ENCODE peak calls at places on chromosomes 3 and 15, in seven cellular contexts. X, A, K, H, I, W and R are unnamed samples.

GRCh38 chr3:124974691-124975090 is 40.1 kb upstream of the MUC13 start:
- DNase-seq in X (no peak), A (no peak), K (no peak), H (no peak), I (no peak), W (no peak), R (peak)

GRCh38 chr3:194322701-194323174 is 28.4 kb downstream of the CPN2 start:
- DNase-seq in X (no peak), A (peak), K (no peak), H (no peak), I (no peak), W (no peak), R (peak)

GRCh38 chr15:66066439-66066838 is 187.1 kb downstream of the MEGF11 start:
- DNase-seq in X (no peak), A (no peak), K (no peak), H (no peak), I (no peak), W (no peak), R (no peak)

GRCh38 chr3:153443961-153444360 is 281.9 kb downstream of the RAP2B start:
- DNase-seq in X (no peak), A (peak), K (no peak), H (no peak), I (no peak), W (no peak), R (peak)

GRCh38 chr3:128874481-128875180 is 4.8 kb upstream of the ACAD9 start:
- DNase-seq in X (no peak), A (no peak), K (no peak), H (no peak), I (no peak), W (no peak), R (no peak)

GRCh38 chr3:112582242-112582874 is 20.5 kb downstream of the SLC35A5 start:
- DNase-seq in X (peak), A (peak), K (no peak), H (no peak), I (peak), W (no peak), R (peak)

GRCh38 chr3:123586131-123586530 is 1.3 kb upstream of the HACD2 start:
- DNase-seq in X (peak), A (peak), K (no peak), H (peak), I (no peak), W (no peak), R (peak)

GRCh38 chr3:9091811-9092210 is 128.5 kb upstream of the RAD18 start:
- DNase-seq in X (no peak), A (no peak), K (no peak), H (peak), I (no peak), W (no peak), R (no peak)

GRCh38 chr3:52314495-52314894 is 1.6 kb upstream of the DNAH1 start:
- DNase-seq in X (no peak), A (no peak), K (no peak), H (no peak), I (no peak), W (no peak), R (no peak)

GRCh38 chr3:172467170-172467824 is 19.0 kb upstream of the GHSR start:
- DNase-seq in X (no peak), A (peak), K (no peak), H (no peak), I (peak), W (no peak), R (peak)

GRCh38 chr15:56732135-56732880 is 1.0 kb downstream of the ZNF280D start:
- DNase-seq in X (peak), A (peak), K (peak), H (no peak), I (no peak), W (no peak), R (no peak)

GRCh38 chr3:192409838-192410683 is 317.3 kb downstream of the FGF12 start:
- DNase-seq in X (peak), A (no peak), K (peak), H (no peak), I (no peak), W (no peak), R (no peak)

GRCh38 chr3:27079427-27080105 is 289.6 kb downstream of the NEK10 start:
- DNase-seq in X (no peak), A (no peak), K (no peak), H (no peak), I (peak), W (no peak), R (no peak)

GRCh38 chr3:181720281-181720680 is 8.6 kb downstream of the SOX2 start:
- DNase-seq in X (no peak), A (no peak), K (no peak), H (no peak), I (no peak), W (no peak), R (no peak)

GRCh38 chr15:63832620-63833245 is 1.0 kb downstream of the HERC1 start:
- DNase-seq in X (no peak), A (peak), K (no peak), H (no peak), I (no peak), W (no peak), R (no peak)

GRCh38 chr3:126300761-126301481 is 56.3 kb downstream of the KLF15 start:
- DNase-seq in X (no peak), A (no peak), K (no peak), H (peak), I (no peak), W (no peak), R (no peak)

GRCh38 chr3:69329897-69330296 is 56.0 kb downstream of the FRMD4B start:
- DNase-seq in X (no peak), A (no peak), K (no peak), H (no peak), I (no peak), W (no peak), R (no peak)

GRCh38 chr15:63436872-63437375 is 55.3 kb upstream of the CA12 start:
- DNase-seq in X (no peak), A (peak), K (no peak), H (peak), I (peak), W (no peak), R (peak)

GRCh38 chr3:77825045-77825827 is 785.3 kb downstream of the ROBO2 start:
- DNase-seq in X (no peak), A (peak), K (no peak), H (no peak), I (peak), W (no peak), R (peak)

GRCh38 chr3:139577899-139578298 is 38.4 kb upstream of the RBP1 start:
- DNase-seq in X (no peak), A (no peak), K (no peak), H (no peak), I (no peak), W (no peak), R (no peak)

GRCh38 chr3:125302932-125303331 is 72.2 kb downstream of the ZNF148 start:
- DNase-seq in X (no peak), A (no peak), K (no peak), H (no peak), I (no peak), W (no peak), R (no peak)

GRCh38 chr15:57503911-57504598 is 87.6 kb upstream of the MYZAP start:
- DNase-seq in X (no peak), A (no peak), K (no peak), H (no peak), I (no peak), W (no peak), R (no peak)

GRCh38 chr3:16239776-16240175 is 25.0 kb downstream of the DPH3 start:
- DNase-seq in X (no peak), A (no peak), K (no peak), H (no peak), I (no peak), W (no peak), R (no peak)

GRCh38 chr15:83436513-83437158 is 10.5 kb upstream of the SH3GL3 start:
- DNase-seq in X (no peak), A (peak), K (no peak), H (no peak), I (no peak), W (no peak), R (peak)

GRCh38 chr3:46981932-46982471 is 2.5 kb downstream of the NBEAL2 start:
- DNase-seq in X (peak), A (no peak), K (no peak), H (peak), I (no peak), W (no peak), R (peak)

GRCh38 chr3:142595141-142595540 is 1.1 kb upstream of the PLS1 start:
- DNase-seq in X (no peak), A (no peak), K (no peak), H (no peak), I (no peak), W (no peak), R (no peak)

GRCh38 chr3:126886217-126886616 is 96.7 kb upstream of the PLXNA1 start:
- DNase-seq in X (no peak), A (no peak), K (no peak), H (no peak), I (no peak), W (no peak), R (no peak)

GRCh38 chr3:134457331-134458125 is 28.3 kb downstream of the ANAPC13 start:
- DNase-seq in X (no peak), A (no peak), K (no peak), H (no peak), I (no peak), W (no peak), R (no peak)

GRCh38 chr3:4800595-4800994 is 178.6 kb upstream of the BHLHE40 start:
- DNase-seq in X (no peak), A (no peak), K (no peak), H (no peak), I (no peak), W (no peak), R (no peak)
- TF ChIP-seq CTCF in X (no peak), A (no peak), K (no peak), H (no peak), I (no peak), W (no peak), R (no peak)

GRCh38 chr3:14150078-14150477 is 25.2 kb downstream of the TMEM43 start:
- DNase-seq in X (no peak), A (no peak), K (no peak), H (no peak), I (no peak), W (no peak), R (no peak)

GRCh38 chr3:14146381-14147062 is 21.7 kb downstream of the TMEM43 start:
- DNase-seq in X (no peak), A (no peak), K (no peak), H (no peak), I (no peak), W (no peak), R (no peak)

GRCh38 chr3:14147617-14148016 is 22.8 kb downstream of the TMEM43 start:
- DNase-seq in X (no peak), A (no peak), K (no peak), H (no peak), I (no peak), W (no peak), R (no peak)

GRCh38 chr3:14147063-14147435 is 22.2 kb downstream of the TMEM43 start:
- DNase-seq in X (no peak), A (no peak), K (no peak), H (no peak), I (no peak), W (no peak), R (no peak)

DNA sequence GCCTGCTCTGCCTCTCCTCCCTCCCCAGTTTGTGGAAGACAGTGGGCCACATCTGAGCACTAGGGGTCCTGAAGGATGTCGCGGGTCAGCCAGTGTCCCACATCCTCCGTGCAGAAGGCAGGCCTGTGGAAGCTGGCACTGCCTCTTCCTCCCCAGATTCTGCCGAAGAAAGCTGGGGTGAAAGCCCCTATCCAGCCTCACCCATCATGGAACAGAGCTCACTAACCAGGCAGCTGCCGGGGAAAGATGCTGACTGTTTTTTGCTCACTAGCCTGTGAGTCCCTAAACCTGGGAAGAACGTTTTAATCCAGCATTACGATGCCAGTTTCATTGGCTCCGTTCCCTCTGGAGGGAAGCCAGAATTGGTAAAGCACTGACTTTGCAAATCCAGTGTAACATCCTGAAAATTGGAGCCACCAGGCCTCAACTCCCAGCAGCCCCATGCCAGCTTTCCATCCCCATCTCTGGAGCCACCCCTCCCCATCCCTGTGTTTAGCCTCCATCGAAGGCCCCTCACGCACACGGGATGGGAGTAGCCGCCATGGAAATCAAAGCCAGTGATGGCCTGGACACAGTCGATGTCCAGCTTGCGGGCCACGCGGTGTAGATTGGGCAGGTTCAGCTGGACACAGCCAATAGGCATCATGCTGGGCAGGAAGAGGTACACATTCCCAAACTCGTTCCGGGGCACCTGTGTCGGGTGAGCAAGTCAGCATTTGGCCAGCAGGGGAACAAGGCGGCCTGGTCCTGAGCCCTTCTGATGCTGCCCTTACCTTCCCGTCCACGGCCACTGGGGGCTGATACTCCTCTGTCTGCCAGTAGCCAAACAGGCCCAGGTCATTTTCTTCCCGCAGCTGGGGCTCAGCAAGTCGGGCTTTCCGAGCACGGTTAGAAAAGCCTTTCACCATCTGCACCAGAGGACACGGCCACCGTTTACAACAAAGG is 23.5 kb downstream of the TMEM43 start:
- DNase-seq in X (peak), A (no peak), K (no peak), H (peak), I (no peak), W (no peak), R (no peak)
- TF ChIP-seq CTCF in X (peak), A (no peak), K (no peak), H (no peak), I (peak), W (no peak), R (no peak)

GRCh38 chr3:165603196-165603595 is 234.0 kb downstream of the BCHE start:
- DNase-seq in X (no peak), A (no peak), K (no peak), H (no peak), I (no peak), W (no peak), R (no peak)
- TF ChIP-seq CTCF in X (no peak), A (no peak), K (no peak), H (no peak), I (no peak), W (no peak), R (no peak)

DNA sequence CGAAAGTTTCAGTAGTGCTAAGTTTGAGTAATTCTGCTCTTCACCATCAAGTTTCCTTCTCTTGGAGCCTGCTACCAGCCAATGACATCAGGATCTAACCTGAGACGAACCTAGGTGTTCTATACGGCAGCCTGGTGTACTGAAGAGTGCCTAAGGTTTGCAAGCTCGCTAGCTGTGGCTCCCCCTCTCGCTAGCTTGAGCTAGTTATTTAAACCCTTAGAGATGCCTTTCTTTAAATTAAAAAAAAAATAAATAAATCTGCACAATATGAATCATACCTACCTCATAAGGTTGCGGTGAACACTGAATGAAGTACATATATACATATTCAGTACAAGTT is 1.4 kb upstream of the COL8A1 start:
- DNase-seq in X (no peak), A (peak), K (no peak), H (no peak), I (no peak), W (no peak), R (peak)
- TF ChIP-seq CTCF in X (no peak), A (peak), K (no peak), H (no peak), I (peak), W (no peak), R (peak)

DNA sequence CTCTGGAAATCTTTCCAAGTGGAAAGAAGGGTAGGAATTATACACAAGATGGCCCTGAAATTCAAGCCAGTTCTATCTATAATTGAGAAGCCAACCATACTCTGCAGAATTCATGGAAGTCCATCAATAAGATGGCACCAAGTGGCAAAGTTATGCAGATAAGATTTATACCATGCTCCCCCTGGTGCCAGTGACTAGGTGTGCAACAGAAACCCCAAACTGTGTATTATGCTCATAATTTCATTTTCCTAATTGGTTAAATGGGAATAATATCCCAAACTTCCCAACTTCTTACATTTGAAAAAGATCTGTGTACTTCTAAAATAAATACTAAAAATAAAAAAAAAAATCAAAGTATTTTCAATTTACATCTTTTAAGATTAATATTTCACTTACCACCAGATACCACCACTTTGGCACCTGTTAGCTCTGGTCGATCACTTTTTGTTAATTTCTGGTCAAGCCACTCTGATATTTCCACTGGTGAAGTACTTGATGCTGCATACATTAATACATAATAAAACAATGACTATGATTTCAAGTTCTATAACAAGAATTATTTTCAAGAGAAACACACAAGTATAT is 25.9 kb downstream of the ETFA start:
- DNase-seq in X (peak), A (peak), K (no peak), H (no peak), I (no peak), W (no peak), R (peak)
- TF ChIP-seq CTCF in X (peak), A (peak), K (peak), H (peak), I (peak), W (peak), R (peak)

GRCh38 chr15:89038146-89038545 is 50.1 kb upstream of the ABHD2 start:
- DNase-seq in X (no peak), A (no peak), K (no peak), H (no peak), I (no peak), W (no peak), R (no peak)

GRCh38 chr15:89030311-89030710 is 57.9 kb upstream of the ABHD2 start:
- DNase-seq in X (no peak), A (no peak), K (no peak), H (no peak), I (no peak), W (no peak), R (no peak)

GRCh38 chr15:89035658-89036057 is 52.6 kb upstream of the ABHD2 start:
- DNase-seq in X (no peak), A (no peak), K (no peak), H (no peak), I (no peak), W (no peak), R (no peak)

DNA sequence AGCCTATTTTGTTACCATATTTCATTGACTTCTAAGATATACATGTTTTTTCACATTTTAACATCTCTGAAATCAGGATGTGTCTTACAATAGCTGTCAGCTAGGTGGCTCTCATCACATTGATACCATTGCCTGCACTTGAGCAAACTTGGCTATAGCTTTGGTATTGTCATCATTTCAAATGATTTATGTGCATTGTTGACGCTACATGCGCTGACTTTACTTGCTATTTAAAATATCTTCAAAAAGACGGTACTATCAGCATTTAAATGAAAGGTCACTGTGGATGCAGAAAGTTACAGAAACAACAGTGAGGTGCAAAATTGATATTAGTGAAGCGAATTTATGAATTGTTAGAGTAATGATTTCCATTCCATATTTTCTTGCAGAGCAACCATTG is 54.0 kb upstream of the ABHD2 start:
- DNase-seq in X (no peak), A (peak), K (no peak), H (no peak), I (no peak), W (no peak), R (peak)
- TF ChIP-seq CTCF in X (no peak), A (no peak), K (no peak), H (no peak), I (peak), W (no peak), R (peak)

GRCh38 chr3:190096345-190096744 is 24.4 kb downstream of the P3H2 start:
- DNase-seq in X (no peak), A (no peak), K (peak), H (no peak), I (no peak), W (no peak), R (no peak)

GRCh38 chr3:190094201-190094718 is 26.4 kb downstream of the P3H2 start:
- DNase-seq in X (no peak), A (no peak), K (no peak), H (no peak), I (no peak), W (no peak), R (no peak)

GRCh38 chr3:190099099-190099498 is 21.6 kb downstream of the P3H2 start:
- DNase-seq in X (no peak), A (no peak), K (no peak), H (no peak), I (no peak), W (no peak), R (no peak)

GRCh38 chr3:190097617-190098016 is 23.1 kb downstream of the P3H2 start:
- DNase-seq in X (peak), A (no peak), K (no peak), H (no peak), I (no peak), W (no peak), R (no peak)

DNA sequence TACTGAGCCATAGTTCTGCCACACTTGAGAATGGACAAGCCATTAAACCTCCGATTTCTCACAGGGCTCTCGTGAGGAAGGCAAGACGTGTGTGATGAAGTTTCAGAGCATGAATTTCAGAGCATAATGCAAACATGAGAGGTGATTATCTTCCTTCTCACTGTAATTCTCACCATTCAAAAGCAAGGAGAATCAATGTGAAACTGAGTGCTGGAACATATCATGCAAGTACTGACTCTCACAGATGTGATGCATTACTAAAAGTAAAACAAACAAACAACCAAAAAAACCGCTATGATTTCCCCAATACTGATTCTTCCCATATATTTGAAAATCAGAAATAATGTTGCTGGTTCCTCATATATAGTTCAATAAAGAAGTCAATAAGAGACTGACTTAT is 23.7 kb downstream of the P3H2 start:
- DNase-seq in X (no peak), A (no peak), K (peak), H (no peak), I (no peak), W (no peak), R (no peak)
- TF ChIP-seq CTCF in X (no peak), A (no peak), K (no peak), H (no peak), I (no peak), W (no peak), R (no peak)

GRCh38 chr3:55540579-55540978 is 53.5 kb upstream of the WNT5A start:
- DNase-seq in X (no peak), A (no peak), K (no peak), H (no peak), I (no peak), W (no peak), R (no peak)
- TF ChIP-seq CTCF in X (no peak), A (no peak), K (no peak), H (no peak), I (no peak), W (no peak), R (no peak)

GRCh38 chr15:77186518-77187095 is 115.7 kb upstream of the TSPAN3 start:
- DNase-seq in X (no peak), A (peak), K (peak), H (no peak), I (no peak), W (no peak), R (peak)
- TF ChIP-seq CTCF in X (peak), A (peak), K (peak), H (peak), I (peak), W (peak), R (peak)